ENCODE peak calls at places on chromosomes 16 and 17, in eight cellular contexts. U is ovary, G is cardiac muscle cell, H is transverse colon, Y is neuronal stem cell, W is mucosa of descending colon, I is IMR-90, B is HAP-1. D is an unnamed sample.
A peak's percentile ranks its signal among the peaks of the same experiment; 100 is the strongest.

GRCh38 chr16:17566075-17566474 is 95.3 kb upstream of the XYLT1 start:
- DNase-seq in U (no peak), G (no peak), H (no peak), Y (no peak), W (no peak), I (no peak), B (no peak), D (no peak)

GRCh38 chr16:678858-679807 is 1.1 kb upstream of the STUB1 start:
- DNase-seq in U (peak; percentile 83), G (peak; percentile 66), H (peak; percentile 74), Y (peak; percentile 63), W (peak; percentile 82), I (peak; percentile 30), B (peak; percentile 65), D (no peak)

GRCh38 chr16:27318399-27319256 is 4.9 kb downstream of the IL4R start:
- DNase-seq in U (no peak), G (peak; percentile 58), H (peak; percentile 48), Y (no peak), W (peak; percentile 45), I (peak; percentile 48), B (no peak), D (no peak)

GRCh38 chr17:71251276-71251675 is 869.5 kb upstream of the SOX9 start:
- DNase-seq in U (no peak), G (no peak), H (no peak), Y (no peak), W (no peak), I (peak; percentile 41), B (no peak), D (no peak)

GRCh38 chr16:49700928-49701685 is 154.8 kb downstream of the ZNF423 start:
- DNase-seq in U (peak; percentile 42), G (peak; percentile 90), H (no peak), Y (no peak), W (no peak), I (no peak), B (peak; percentile 41), D (no peak)

GRCh38 chr16:87305505-87306391 is 11.4 kb downstream of the C16orf95 start:
- DNase-seq in U (no peak), G (peak; percentile 77), H (no peak), Y (no peak), W (no peak), I (no peak), B (peak; percentile 7), D (no peak)

GRCh38 chr17:1078062-1078711 is 81.3 kb downstream of the TIMM22 start:
- DNase-seq in U (no peak), G (no peak), H (no peak), Y (no peak), W (peak; percentile 23), I (no peak), B (no peak), D (no peak)

GRCh38 chr17:1931759-1932579 is 93.2 kb downstream of the RTN4RL1 start:
- DNase-seq in U (peak; percentile 37), G (peak; percentile 6), H (peak; percentile 25), Y (peak; percentile 83), W (no peak), I (peak; percentile 7), B (no peak), D (peak; percentile 22)

GRCh38 chr16:84552135-84552534 is 47.7 kb upstream of the MEAK7 start:
- DNase-seq in U (no peak), G (no peak), H (no peak), Y (no peak), W (peak; percentile 16), I (no peak), B (no peak), D (no peak)

GRCh38 chr17:29617481-29618271 is 5.0 kb downstream of the CORO6 start:
- DNase-seq in U (peak; percentile 68), G (peak; percentile 78), H (peak; percentile 89), Y (no peak), W (peak; percentile 91), I (peak; percentile 49), B (peak; percentile 34), D (no peak)

GRCh38 chr17:66952681-66953638 is 11.5 kb upstream of the CACNG4 start:
- DNase-seq in U (no peak), G (no peak), H (no peak), Y (no peak), W (no peak), I (no peak), B (no peak), D (no peak)

GRCh38 chr16:16083421-16084156 is 134.2 kb downstream of the ABCC1 start:
- DNase-seq in U (no peak), G (peak; percentile 25), H (no peak), Y (no peak), W (no peak), I (peak; percentile 61), B (no peak), D (no peak)

GRCh38 chr17:16933317-16934132 is 38.4 kb downstream of the TNFRSF13B start:
- DNase-seq in U (no peak), G (no peak), H (no peak), Y (no peak), W (no peak), I (no peak), B (no peak), D (no peak)

DNA sequence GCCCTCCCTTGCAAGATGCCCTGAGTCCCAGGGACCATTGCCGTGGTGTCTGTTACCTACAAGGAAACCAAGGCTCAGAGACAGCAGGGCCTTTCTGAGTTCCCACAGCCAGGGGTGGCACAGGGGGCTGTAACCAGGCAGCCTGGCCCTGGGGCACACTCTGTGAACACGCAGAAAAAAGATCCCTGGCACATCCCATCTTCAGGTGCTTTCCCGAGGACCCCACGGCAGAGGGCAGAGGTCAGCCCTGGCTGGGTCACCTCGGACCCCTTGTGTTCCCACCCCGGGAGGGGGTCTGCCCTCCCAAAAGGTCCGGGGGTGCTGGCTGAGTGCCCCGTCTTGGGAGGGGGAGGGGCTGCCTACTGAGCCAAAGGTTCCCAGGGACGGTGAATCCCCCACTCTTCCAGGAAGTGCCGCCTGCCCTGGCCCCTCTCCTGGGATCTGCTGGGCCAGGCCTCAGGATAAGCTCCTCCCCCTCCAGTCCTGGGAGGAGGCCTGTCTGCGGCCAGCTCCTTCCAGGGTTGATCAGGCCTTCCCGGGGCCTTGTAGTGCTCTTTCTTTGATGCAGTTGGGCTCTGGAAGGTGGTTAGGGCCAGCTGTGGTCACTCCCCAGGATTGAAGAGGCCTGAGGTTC is 8.1 kb downstream of the GLIS2 start:
- DNase-seq in U (peak; percentile 81), G (peak; percentile 77), H (peak; percentile 40), Y (no peak), W (no peak), I (peak; percentile 42), B (no peak), D (no peak)
- H3K4me1 ChIP-seq in U (peaks cover 49% of the 10 kb centered on the region), G (peaks cover 45% of the 10 kb centered on the region), H (peaks cover 30% of the 10 kb centered on the region), Y (peaks cover 38% of the 10 kb centered on the region), W (peaks cover 18% of the 10 kb centered on the region), I (peaks cover 26% of the 10 kb centered on the region), B (peaks cover 11% of the 10 kb centered on the region), D (peaks cover 15% of the 10 kb centered on the region)

GRCh38 chr16:31355701-31356100 is 725 bp downstream of the ITGAX start:
- DNase-seq in U (no peak), G (no peak), H (no peak), Y (no peak), W (no peak), I (no peak), B (no peak), D (no peak)
- H3K4me3 ChIP-seq in U (no peak overlapping the region), G (no peak overlapping the region), H (no peak overlapping the region), Y (no peak overlapping the region), W (no peak overlapping the region), I (no peak overlapping the region), B (no peak overlapping the region), D (no peak overlapping the region)

GRCh38 chr16:29023279-29024278 is 38.7 kb downstream of the LAT start:
- DNase-seq in U (no peak), G (no peak), H (no peak), Y (no peak), W (no peak), I (peak; percentile 31), B (no peak), D (no peak)

GRCh38 chr16:29025218-29025617 is 40.4 kb downstream of the LAT start:
- DNase-seq in U (no peak), G (no peak), H (no peak), Y (no peak), W (no peak), I (no peak), B (no peak), D (no peak)

GRCh38 chr16:29024280-29024679 is 39.4 kb downstream of the LAT start:
- DNase-seq in U (no peak), G (no peak), H (no peak), Y (no peak), W (no peak), I (no peak), B (no peak), D (no peak)

GRCh38 chr16:29022196-29022595 is 37.3 kb downstream of the LAT start:
- DNase-seq in U (no peak), G (no peak), H (no peak), Y (no peak), W (no peak), I (no peak), B (no peak), D (no peak)

GRCh38 chr16:29021471-29021870 is 36.6 kb downstream of the LAT start:
- DNase-seq in U (no peak), G (no peak), H (no peak), Y (no peak), W (no peak), I (no peak), B (no peak), D (no peak)
- H3K36me3 ChIP-seq in U (no peaks in the 10 kb centered on the region), G (no peaks in the 10 kb centered on the region), H (no peaks in the 10 kb centered on the region), Y (no peaks in the 10 kb centered on the region), W (no peaks in the 10 kb centered on the region), I (no peaks in the 10 kb centered on the region), B (no peaks in the 10 kb centered on the region), D (no peaks in the 10 kb centered on the region)

GRCh38 chr16:69325784-69326171 is 4.6 kb downstream of the PDF start:
- DNase-seq in U (no peak), G (no peak), H (no peak), Y (no peak), W (no peak), I (no peak), B (no peak), D (no peak)
- H3K4me1 ChIP-seq in U (peaks cover 3% of the 10 kb centered on the region), G (no peaks in the 10 kb centered on the region), H (peaks cover 15% of the 10 kb centered on the region), Y (peaks cover 11% of the 10 kb centered on the region), W (peaks cover 46% of the 10 kb centered on the region), I (peaks cover 12% of the 10 kb centered on the region), B (peaks cover 16% of the 10 kb centered on the region), D (no peaks in the 10 kb centered on the region)

GRCh38 chr17:6195123-6195522 is 124.9 kb downstream of the WSCD1 start:
- DNase-seq in U (no peak), G (no peak), H (no peak), Y (no peak), W (no peak), I (no peak), B (no peak), D (no peak)
- H3K4me3 ChIP-seq in U (no peak overlapping the region), G (no peak overlapping the region), H (no peak overlapping the region), Y (no peak overlapping the region), W (no peak overlapping the region), I (no peak overlapping the region), B (no peak overlapping the region), D (no peak overlapping the region)

DNA sequence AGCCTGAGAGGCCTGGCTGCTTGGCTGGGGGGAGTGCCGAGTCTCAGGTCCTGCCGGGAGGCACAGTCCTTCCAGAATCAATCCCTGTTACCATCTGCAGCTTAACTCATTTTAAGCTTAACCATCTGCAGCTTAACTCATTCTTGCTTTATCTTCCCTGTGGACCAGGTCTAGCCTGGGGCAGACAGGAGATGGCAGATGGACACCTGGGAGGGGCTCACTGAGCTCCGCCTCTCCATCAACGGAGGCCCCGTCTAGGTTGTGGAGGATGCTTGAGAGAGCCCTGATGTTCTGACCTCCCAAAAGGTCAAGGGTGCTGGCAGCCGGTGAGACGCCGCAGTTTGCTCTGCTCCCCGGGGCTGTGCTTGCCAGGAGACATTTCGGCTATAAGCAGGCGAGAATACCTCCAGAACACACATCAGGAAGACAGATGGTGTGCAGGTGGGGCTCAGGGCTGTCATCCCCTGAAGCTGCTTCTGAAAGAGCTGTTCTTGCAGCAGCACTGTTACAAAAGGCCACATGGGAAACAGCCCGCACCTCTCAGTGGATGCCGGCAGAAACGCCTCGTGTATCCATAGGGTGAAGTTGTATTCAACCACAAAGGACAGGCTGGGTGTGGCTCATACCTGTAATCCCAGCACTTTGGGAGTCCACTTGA is 41.3 kb downstream of the BAIAP2 start:
- DNase-seq in U (no peak), G (no peak), H (no peak), Y (no peak), W (no peak), I (no peak), B (no peak), D (no peak)
- H3K36me3 ChIP-seq in U (no peaks in the 10 kb centered on the region), G (no peaks in the 10 kb centered on the region), H (no peaks in the 10 kb centered on the region), Y (peaks cover 23% of the 10 kb centered on the region), W (no peaks in the 10 kb centered on the region), I (peaks cover 7% of the 10 kb centered on the region), B (no peaks in the 10 kb centered on the region), D (peaks cover 6% of the 10 kb centered on the region)

D was measured in iPS DF 6.9.